ENCODE peak calls at places on chromosomes 7 and 10, in five cellular contexts. H is WTC11, P is K562, N is HepG2, B is H1. K is an unnamed sample.

GRCh38 chr10:109887776-109888175 is 35.5 kb downstream of the XPNPEP1 start:
- DNase-seq in N (no peak), H (no peak), B (no peak), P (no peak), K (no peak)

GRCh38 chr10:121873236-121873635 is 54.6 kb downstream of the ATE1 start:
- DNase-seq in P (no peak), H (no peak), B (no peak), N (no peak), K (no peak)

GRCh38 chr10:79146611-79147130 is 77.9 kb downstream of the ZMIZ1 start:
- DNase-seq in H (no peak), N (no peak), B (no peak), P (no peak), K (no peak)

GRCh38 chr7:18900236-18900635 is 217.2 kb downstream of the TWIST1 start:
- DNase-seq in P (no peak), B (no peak), H (no peak), N (no peak), K (no peak)

GRCh38 chr10:12721334-12721733 is 280.2 kb downstream of the CCDC3 start:
- DNase-seq in B (no peak), P (no peak), H (no peak), N (no peak), K (no peak)

GRCh38 chr10:73601486-73601921 is 10.4 kb upstream of the USP54 start:
- DNase-seq in B (no peak), N (no peak), P (no peak), H (no peak), K (no peak)

GRCh38 chr10:90920986-90921643 is at the start of gene ANKRD1:
- DNase-seq in P (no peak), N (peak), H (no peak), B (peak), K (no peak)

GRCh38 chr10:79244841-79245504 is 102.3 kb upstream of the PPIF start:
- DNase-seq in H (no peak), P (no peak), N (no peak), B (no peak), K (peak)

GRCh38 chr10:125692932-125693847 is 10.2 kb upstream of the TEX36 start:
- DNase-seq in H (no peak), P (no peak), N (no peak), B (no peak), K (no peak)

GRCh38 chr7:50197547-50197946 is 104.5 kb upstream of the ZPBP start:
- DNase-seq in H (peak), N (peak), P (peak), B (peak), K (peak)

GRCh38 chr10:96230527-96230926 is 40.8 kb downstream of the BLNK start:
- DNase-seq in N (no peak), P (no peak), H (no peak), B (no peak), K (peak)

GRCh38 chr7:105218215-105218614 is 170.5 kb downstream of the SRPK2 start:
- DNase-seq in P (no peak), B (peak), N (no peak), H (no peak), K (no peak)

GRCh38 chr10:124653811-124654651 is 90.1 kb downstream of the FAM53B start:
- DNase-seq in H (no peak), B (no peak), P (no peak), N (no peak), K (no peak)

GRCh38 chr10:69515699-69516547 is 57.3 kb downstream of the NEUROG3 start:
- DNase-seq in H (peak), P (peak), N (peak), B (peak), K (peak)

GRCh38 chr10:62996925-62997324 is 136.2 kb upstream of the NRBF2 start:
- DNase-seq in N (no peak), B (no peak), H (no peak), P (no peak), K (no peak)

GRCh38 chr7:81111358-81111757 is 192.5 kb upstream of the SEMA3C start:
- DNase-seq in B (no peak), N (no peak), P (no peak), H (no peak), K (no peak)

GRCh38 chr10:125269716-125270115 is 109.4 kb upstream of the CTBP2 start:
- DNase-seq in P (no peak), N (no peak), B (no peak), H (no peak), K (no peak)

GRCh38 chr7:38658916-38659315 is 27.7 kb upstream of the AMPH start:
- DNase-seq in H (no peak), B (no peak), N (no peak), P (no peak), K (no peak)

GRCh38 chr10:6347391-6347951 is 144.7 kb downstream of the PFKFB3 start:
- DNase-seq in B (no peak), P (no peak), H (no peak), N (no peak), K (peak)

GRCh38 chr10:110175406-110175805 is 32.0 kb upstream of the MXI1 start:
- DNase-seq in P (no peak), B (no peak), N (no peak), H (no peak), K (no peak)

GRCh38 chr7:138350701-138351357 is 109.2 kb upstream of the TRIM24 start:
- DNase-seq in H (no peak), P (peak), B (no peak), N (no peak), K (no peak)

GRCh38 chr7:139825666-139826290 is 3.3 kb upstream of the TBXAS1 start:
- DNase-seq in H (no peak), B (no peak), P (no peak), N (no peak), K (no peak)

GRCh38 chr7:32501522-32501921 is 6.2 kb downstream of the AVL9 start:
- DNase-seq in N (peak), H (no peak), B (no peak), P (no peak), K (no peak)

GRCh38 chr10:117461766-117462423 is 80.7 kb upstream of the EMX2 start:
- DNase-seq in N (no peak), B (no peak), H (no peak), P (no peak), K (no peak)

GRCh38 chr10:46550795-46551700 is 5.4 kb downstream of the GPRIN2 start:
- DNase-seq in N (no peak), H (no peak), P (peak), B (no peak), K (no peak)

GRCh38 chr7:741191-741671 is 14.2 kb upstream of the PRKAR1B start:
- DNase-seq in N (no peak), H (no peak), P (no peak), B (no peak), K (no peak)

GRCh38 chr10:61793760-61794713 is 107.5 kb upstream of the ARID5B start:
- DNase-seq in H (no peak), B (no peak), P (no peak), N (no peak), K (no peak)

GRCh38 chr10:129949411-129950335 is 14.4 kb downstream of the EBF3 start:
- DNase-seq in N (no peak), B (no peak), H (peak), P (no peak), K (no peak)

GRCh38 chr10:43452356-43452914 is 15.5 kb downstream of the ZNF487 start:
- DNase-seq in N (no peak), B (no peak), H (no peak), P (no peak), K (no peak)

DNA sequence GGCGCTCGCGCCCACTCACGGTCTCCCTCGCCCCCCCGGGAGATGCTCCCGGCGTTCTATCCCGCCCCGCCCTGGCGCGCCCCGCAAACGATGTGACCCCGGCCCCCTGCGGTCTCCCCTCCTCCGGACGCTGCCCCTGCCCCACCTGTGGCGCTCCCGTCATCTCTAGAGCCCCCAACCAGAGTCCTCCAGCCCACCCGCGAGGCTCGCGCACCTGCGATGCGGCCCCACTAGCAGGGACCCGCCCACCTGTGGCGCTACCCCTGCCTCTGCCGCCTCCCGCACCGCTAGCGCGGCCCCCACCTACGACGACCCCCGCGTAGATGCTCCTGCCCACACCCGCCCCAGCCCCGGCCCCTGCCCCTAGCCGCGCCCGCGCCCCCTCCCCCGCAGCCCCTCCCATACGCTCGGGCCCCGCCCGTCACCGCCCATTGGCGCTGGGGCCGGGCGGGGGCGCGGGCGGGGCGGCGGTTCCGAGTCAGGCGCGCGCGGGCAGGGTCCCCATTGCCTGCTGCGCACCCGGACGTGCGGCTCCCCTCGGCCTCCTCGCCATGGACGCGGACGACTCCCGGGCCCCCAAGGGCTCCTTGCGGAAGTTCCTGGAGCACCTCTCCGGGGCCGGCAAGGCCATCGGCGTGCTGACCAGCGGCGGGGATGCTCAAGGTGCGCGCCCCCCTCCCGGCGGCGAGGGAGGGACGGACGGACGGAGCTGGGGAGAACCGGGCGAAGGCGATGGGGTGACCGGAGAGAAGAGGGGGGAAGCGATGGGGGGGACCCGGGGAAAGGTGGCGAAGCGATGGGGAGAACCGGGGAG is at the start of gene PFKP:
- DNase-seq in N (no peak), B (no peak), H (peak), P (peak), K (no peak)
- TF ChIP-seq CREB1 in N (no peak), B (no peak), H (no peak), P (no peak), K (no peak)

GRCh38 chr10:34247560-34247959 is 567.5 kb downstream of the PARD3 start:
- DNase-seq in P (no peak), H (no peak), B (no peak), N (no peak), K (no peak)
- TF ChIP-seq CREB1 in P (no peak), H (no peak), B (no peak), N (no peak), K (no peak)

GRCh38 chr10:2887391-2888070 is 179.8 kb upstream of the PFKP start:
- DNase-seq in H (no peak), N (no peak), B (no peak), P (no peak), K (no peak)

GRCh38 chr10:2886662-2887061 is 180.7 kb upstream of the PFKP start:
- DNase-seq in B (no peak), P (no peak), N (no peak), H (no peak), K (no peak)

GRCh38 chr10:2888403-2889004 is 178.8 kb upstream of the PFKP start:
- DNase-seq in N (no peak), P (no peak), H (no peak), B (no peak), K (no peak)

GRCh38 chr10:2885276-2885955 is 181.9 kb upstream of the PFKP start:
- DNase-seq in P (no peak), N (no peak), B (no peak), H (no peak), K (no peak)

DNA sequence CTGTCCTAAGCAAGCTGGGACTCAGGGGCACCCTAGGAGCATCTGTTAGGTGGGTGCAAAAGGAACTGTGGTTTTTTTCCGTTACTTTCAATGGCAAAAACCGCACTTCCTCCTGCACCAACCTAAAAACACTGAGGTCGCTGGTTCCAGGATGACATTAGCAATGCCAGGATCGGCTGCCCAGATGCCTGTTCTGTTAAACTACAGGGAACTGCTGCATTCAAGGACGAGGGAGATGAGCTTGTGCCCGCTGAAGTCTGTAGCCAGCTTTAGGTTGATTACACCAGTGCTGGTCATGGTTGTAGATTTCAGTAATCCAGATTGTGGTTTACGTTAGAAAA is 181.4 kb upstream of the PFKP start:
- DNase-seq in B (no peak), N (no peak), H (no peak), P (no peak), K (no peak)
- TF ChIP-seq CREB1 in B (no peak), N (no peak), H (no peak), P (no peak), K (no peak)

GRCh38 chr7:120997902-120998301 is 9.4 kb downstream of the CPED1 start:
- DNase-seq in H (no peak), B (no peak), P (no peak), N (no peak), K (no peak)

GRCh38 chr7:120994512-120995363 is 6.2 kb downstream of the CPED1 start:
- DNase-seq in N (no peak), B (no peak), H (no peak), P (no peak), K (no peak)

GRCh38 chr7:120995659-120996058 is 7.1 kb downstream of the CPED1 start:
- DNase-seq in N (no peak), P (no peak), B (no peak), H (no peak), K (no peak)

GRCh38 chr7:120996983-120997334 is 8.4 kb downstream of the CPED1 start:
- DNase-seq in H (no peak), B (no peak), P (no peak), N (no peak), K (no peak)

DNA sequence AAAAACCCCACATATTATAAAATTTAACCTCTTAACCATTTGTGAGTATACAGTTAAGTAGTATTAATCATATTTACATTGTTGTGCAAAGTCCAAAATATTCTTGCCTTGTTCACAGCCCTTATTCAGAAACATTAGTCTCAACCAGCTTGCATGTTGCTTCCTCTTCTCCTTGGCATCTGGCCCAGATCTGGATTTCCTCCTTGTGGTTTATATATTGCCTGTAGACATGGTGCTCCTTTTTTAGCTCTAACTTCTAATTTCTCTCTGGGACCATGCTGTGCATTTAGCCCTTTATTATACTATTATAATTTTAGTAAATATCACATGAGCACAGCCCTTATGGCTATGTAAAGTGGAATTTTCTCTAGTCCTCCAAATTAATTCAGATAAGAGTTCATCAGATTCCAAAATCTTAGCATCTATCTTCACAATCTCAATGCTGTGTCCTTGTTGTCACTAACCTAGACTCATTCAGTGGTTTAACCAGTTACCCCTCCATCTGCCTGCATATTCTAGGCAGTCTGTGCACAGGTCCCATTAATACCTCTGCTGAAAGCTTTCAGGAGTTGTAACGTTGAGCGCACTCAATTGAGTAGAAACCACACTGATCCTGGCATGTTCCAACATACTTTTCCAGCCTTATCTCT is 7.9 kb downstream of the CPED1 start:
- DNase-seq in B (no peak), H (no peak), N (no peak), P (no peak), K (no peak)
- TF ChIP-seq CREB1 in B (no peak), H (no peak), N (no peak), P (no peak), K (no peak)

DNA sequence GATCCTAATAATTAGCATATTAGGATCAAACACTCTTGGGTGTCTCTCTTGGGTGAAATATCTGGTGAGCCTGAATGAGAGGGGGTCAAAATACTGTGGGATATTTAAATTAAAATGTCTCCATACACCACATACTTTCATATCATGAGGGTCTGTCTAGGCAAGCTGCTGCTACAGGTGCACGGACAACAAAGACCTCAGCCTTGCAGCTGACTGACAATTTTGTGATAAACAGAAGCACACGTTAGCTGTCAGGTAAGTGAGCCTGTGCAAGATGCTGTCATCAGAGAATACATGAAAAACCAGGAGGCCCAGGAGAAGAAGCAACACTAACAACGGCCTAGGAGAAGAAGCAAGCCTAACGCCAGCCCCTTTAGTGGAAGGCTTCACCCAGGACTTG is 247.5 kb downstream of the ADARB2 start:
- DNase-seq in P (no peak), B (no peak), H (no peak), N (no peak), K (no peak)
- TF ChIP-seq CREB1 in P (no peak), B (no peak), H (no peak), N (no peak), K (no peak)

GRCh38 chr10:102546606-102547310 is 43.0 kb downstream of the SUFU start:
- DNase-seq in N (no peak), P (no peak), H (no peak), B (no peak), K (no peak)
- TF ChIP-seq CREB1 in N (no peak), P (no peak), H (no peak), B (no peak), K (no peak)

GRCh38 chr7:10940748-10941358 is 32.8 kb upstream of the PHF14 start:
- DNase-seq in N (no peak), H (no peak), B (no peak), P (no peak), K (no peak)
- TF ChIP-seq CREB1 in N (no peak), H (no peak), B (no peak), P (no peak), K (no peak)

GRCh38 chr7:23715099-23715498 is 5.1 kb downstream of the STK31 start:
- DNase-seq in N (no peak), H (no peak), B (no peak), P (no peak), K (no peak)
- TF ChIP-seq CREB1 in N (no peak), H (no peak), B (no peak), P (no peak), K (no peak)

DNA sequence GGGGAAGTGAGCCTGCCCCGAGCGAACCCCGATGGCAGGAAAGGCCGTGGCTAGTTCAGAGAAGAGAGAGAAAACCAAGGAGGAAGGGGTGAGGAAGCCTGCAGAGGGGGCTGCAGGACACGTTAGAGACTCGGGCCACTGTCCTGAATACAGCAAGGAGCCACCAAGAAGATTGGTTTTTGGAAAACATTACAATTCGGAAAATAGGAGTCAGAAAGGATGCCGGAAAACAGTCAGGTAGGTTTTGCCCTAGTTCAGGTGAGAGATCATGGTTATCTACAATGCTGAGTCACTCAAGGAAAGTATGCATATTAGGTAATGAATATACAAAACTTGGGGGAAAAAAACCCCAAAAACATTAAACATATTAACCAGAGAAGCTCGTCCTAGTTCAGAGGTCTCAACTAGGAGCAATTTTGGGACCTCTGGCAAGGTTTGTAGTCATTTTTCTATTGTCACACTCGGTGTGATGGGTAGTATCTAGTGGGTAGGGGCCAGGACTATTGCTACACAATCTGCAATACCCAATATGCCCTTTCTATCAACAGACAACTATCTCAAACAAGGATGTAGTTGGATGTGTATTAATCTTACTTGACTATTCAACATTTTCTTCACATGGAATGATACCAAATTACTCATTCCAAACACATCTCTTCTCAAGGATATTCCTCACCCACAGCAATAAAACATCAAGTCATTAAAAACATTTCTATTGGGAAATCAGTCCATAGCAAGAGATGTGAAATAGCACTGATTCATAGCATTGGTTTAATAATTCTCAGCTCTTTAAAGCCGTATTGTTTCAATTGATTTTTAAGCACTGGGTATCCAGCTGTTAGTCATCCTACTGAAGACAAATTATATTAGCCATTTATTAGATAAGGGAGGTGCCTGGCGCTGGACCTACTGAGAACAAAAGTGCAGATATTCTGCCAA is 74.4 kb upstream of the RSU1 start:
- DNase-seq in H (peak), P (peak), N (peak), B (peak), K (no peak)
- TF ChIP-seq CREB1 in H (no peak), P (peak), N (no peak), B (no peak), K (no peak)